ENCODE peak calls at places on chromosomes 16 and 17, in four cellular contexts. One of them, this sample, is unnamed.

GRCh38 chr17:50551433-50551815 is 4.5 kb downstream of the SPATA20 start:
- DNase-seq in GM12878: no peak
- DNase-seq in HepG2: no peak
- DNase-seq in K562: no peak
- DNase-seq in this sample: no peak

GRCh38 chr16:19294156-19294649 is 8.7 kb downstream of the CLEC19A start:
- DNase-seq in GM12878: peak; percentile 84
- DNase-seq in K562: no peak
- DNase-seq in HepG2: no peak
- DNase-seq in this sample: no peak

GRCh38 chr17:50429793-50430192 is 3.8 kb downstream of the ACSF2 start:
- DNase-seq in HepG2: no peak
- DNase-seq in GM12878: no peak
- DNase-seq in K562: no peak
- DNase-seq in this sample: no peak

GRCh38 chr17:63547083-63547523 is 3.2 kb upstream of the DCAF7 start:
- DNase-seq in HepG2: no peak
- DNase-seq in K562: no peak
- DNase-seq in GM12878: no peak
- DNase-seq in this sample: no peak

GRCh38 chr16:63447121-63447520 is 1410.9 kb upstream of the CDH8 start:
- DNase-seq in HepG2: no peak
- DNase-seq in GM12878: no peak
- DNase-seq in K562: no peak
- DNase-seq in this sample: no peak

GRCh38 chr16:2598723-2599122 is 60.9 kb downstream of the PDPK1 start:
- DNase-seq in HepG2: no peak
- DNase-seq in K562: no peak
- DNase-seq in GM12878: no peak
- DNase-seq in this sample: no peak

GRCh38 chr17:51427259-51428255 is 167.2 kb downstream of the UTP18 start:
- DNase-seq in K562: no peak
- DNase-seq in HepG2: no peak
- DNase-seq in GM12878: peak; percentile 26
- DNase-seq in this sample: no peak

GRCh38 chr17:31580331-31581021 is 189.0 kb downstream of the RAB11FIP4 start:
- DNase-seq in K562: no peak
- DNase-seq in GM12878: no peak
- DNase-seq in HepG2: no peak
- DNase-seq in this sample: no peak

GRCh38 chr17:50184057-50184456 is 17.4 kb downstream of the COL1A1 start:
- DNase-seq in HepG2: no peak
- DNase-seq in K562: peak; percentile 33
- DNase-seq in GM12878: no peak
- DNase-seq in this sample: no peak

GRCh38 chr17:67922503-67922902 is 73.8 kb downstream of the C17orf58 start:
- DNase-seq in K562: no peak
- DNase-seq in GM12878: no peak
- DNase-seq in HepG2: no peak
- DNase-seq in this sample: no peak

GRCh38 chr16:85248857-85249256 is 136.6 kb upstream of the CIBAR2 start:
- DNase-seq in GM12878: no peak
- DNase-seq in HepG2: no peak
- DNase-seq in K562: no peak
- DNase-seq in this sample: no peak

GRCh38 chr16:86044881-86045600 is 146.1 kb downstream of the IRF8 start:
- DNase-seq in HepG2: no peak
- DNase-seq in GM12878: no peak
- DNase-seq in K562: peak; percentile 26
- DNase-seq in this sample: no peak

GRCh38 chr17:51373489-51374194 is 113.3 kb downstream of the UTP18 start:
- DNase-seq in GM12878: no peak
- DNase-seq in HepG2: no peak
- DNase-seq in K562: no peak
- DNase-seq in this sample: no peak

GRCh38 chr17:44004077-44004760 is at the start of gene NAGS:
- DNase-seq in GM12878: no peak
- DNase-seq in K562: peak; percentile 63
- DNase-seq in HepG2: peak; percentile 67
- DNase-seq in this sample: peak; percentile 58

GRCh38 chr16:27287051-27287811 is 18.7 kb upstream of the NSMCE1 start:
- DNase-seq in GM12878: no peak
- DNase-seq in K562: no peak
- DNase-seq in HepG2: no peak
- DNase-seq in this sample: no peak

GRCh38 chr16:61210039-61210438 is 826.2 kb downstream of the CDH8 start:
- DNase-seq in HepG2: no peak
- DNase-seq in K562: no peak
- DNase-seq in GM12878: no peak
- DNase-seq in this sample: no peak

GRCh38 chr17:1880851-1881630 is 51.2 kb downstream of the RPA1 start:
- DNase-seq in HepG2: no peak
- DNase-seq in K562: no peak
- DNase-seq in GM12878: no peak
- DNase-seq in this sample: no peak

GRCh38 chr17:8745586-8746500 is 1.2 kb upstream of the CCDC42 start:
- DNase-seq in GM12878: peak; percentile 4
- DNase-seq in K562: peak; percentile 90
- DNase-seq in HepG2: peak; percentile 38
- DNase-seq in this sample: peak; percentile 76

GRCh38 chr16:73713817-73714495 is 582.7 kb upstream of the PSMD7 start:
- DNase-seq in K562: peak; percentile 42
- DNase-seq in HepG2: peak; percentile 42
- DNase-seq in GM12878: no peak
- DNase-seq in this sample: peak; percentile 69

GRCh38 chr16:57569306-57569946 is 27.0 kb downstream of the ADGRG5 start:
- DNase-seq in GM12878: no peak
- DNase-seq in K562: no peak
- DNase-seq in HepG2: no peak
- DNase-seq in this sample: no peak

GRCh38 chr17:27207073-27207511 is 86.8 kb upstream of the WSB1 start:
- DNase-seq in HepG2: no peak
- DNase-seq in K562: no peak
- DNase-seq in GM12878: no peak
- DNase-seq in this sample: no peak

GRCh38 chr17:7204828-7205461 is 14.7 kb downstream of the DLG4 start:
- DNase-seq in GM12878: peak; percentile 67
- DNase-seq in HepG2: no peak
- DNase-seq in K562: peak; percentile 95
- DNase-seq in this sample: peak; percentile 98

GRCh38 chr16:83215417-83216001 is 588.7 kb downstream of the CDH13 start:
- DNase-seq in HepG2: peak; percentile 21
- DNase-seq in GM12878: no peak
- DNase-seq in K562: peak; percentile 83
- DNase-seq in this sample: peak; percentile 93

GRCh38 chr17:58156839-58157803 is 8.9 kb downstream of the OR4D1 start:
- DNase-seq in HepG2: no peak
- DNase-seq in GM12878: no peak
- DNase-seq in K562: peak; percentile 33
- DNase-seq in this sample: peak; percentile 73

GRCh38 chr17:70080541-70081347 is 5.7 kb downstream of the KCNJ16 start:
- DNase-seq in HepG2: no peak
- DNase-seq in K562: no peak
- DNase-seq in GM12878: no peak
- DNase-seq in this sample: no peak

GRCh38 chr16:8493885-8494487 is 96.3 kb downstream of the TMEM114 start:
- DNase-seq in HepG2: no peak
- DNase-seq in GM12878: no peak
- DNase-seq in K562: no peak
- DNase-seq in this sample: no peak

GRCh38 chr16:13772782-13773181 is 147.2 kb upstream of the ERCC4 start:
- DNase-seq in K562: no peak
- DNase-seq in HepG2: no peak
- DNase-seq in GM12878: no peak
- DNase-seq in this sample: no peak

GRCh38 chr17:72525225-72525988 is 404.6 kb downstream of the SOX9 start:
- DNase-seq in GM12878: no peak
- DNase-seq in HepG2: peak; percentile 75
- DNase-seq in K562: no peak
- DNase-seq in this sample: no peak

GRCh38 chr16:89409161-89409711 is 81.1 kb downstream of the ANKRD11 start:
- DNase-seq in K562: no peak
- DNase-seq in HepG2: no peak
- DNase-seq in GM12878: no peak
- DNase-seq in this sample: no peak

GRCh38 chr17:42180922-42181850 is at the start of gene KCNH4:
- DNase-seq in GM12878: peak; percentile 58
- DNase-seq in HepG2: peak; percentile 39
- DNase-seq in K562: peak; percentile 98
- DNase-seq in this sample: peak; percentile 85

GRCh38 chr16:67447508-67448076 is 16.7 kb downstream of the HSD11B2 start:
- DNase-seq in K562: peak; percentile 76
- DNase-seq in HepG2: peak; percentile 49
- DNase-seq in GM12878: peak; percentile 15
- DNase-seq in this sample: peak; percentile 62

GRCh38 chr17:17300624-17301568 is 2.3 kb upstream of the NT5M start:
- DNase-seq in HepG2: no peak
- DNase-seq in GM12878: no peak
- DNase-seq in K562: no peak
- DNase-seq in this sample: peak; percentile 96

GRCh38 chr16:46859719-46860152 is 24.4 kb upstream of the GPT2 start:
- DNase-seq in GM12878: no peak
- DNase-seq in HepG2: peak; percentile 82
- DNase-seq in K562: peak; percentile 32
- DNase-seq in this sample: no peak

GRCh38 chr16:50565428-50565827 is 17.2 kb downstream of the NKD1 start:
- DNase-seq in GM12878: no peak
- DNase-seq in HepG2: no peak
- DNase-seq in K562: no peak
- DNase-seq in this sample: no peak
- TF ChIP-seq NR2C2 in GM12878: no peak
- TF ChIP-seq NR2C2 in HepG2: no peak
- TF ChIP-seq NR2C2 in K562: no peak
- TF ChIP-seq NR2C2 in this sample: no peak

DNA sequence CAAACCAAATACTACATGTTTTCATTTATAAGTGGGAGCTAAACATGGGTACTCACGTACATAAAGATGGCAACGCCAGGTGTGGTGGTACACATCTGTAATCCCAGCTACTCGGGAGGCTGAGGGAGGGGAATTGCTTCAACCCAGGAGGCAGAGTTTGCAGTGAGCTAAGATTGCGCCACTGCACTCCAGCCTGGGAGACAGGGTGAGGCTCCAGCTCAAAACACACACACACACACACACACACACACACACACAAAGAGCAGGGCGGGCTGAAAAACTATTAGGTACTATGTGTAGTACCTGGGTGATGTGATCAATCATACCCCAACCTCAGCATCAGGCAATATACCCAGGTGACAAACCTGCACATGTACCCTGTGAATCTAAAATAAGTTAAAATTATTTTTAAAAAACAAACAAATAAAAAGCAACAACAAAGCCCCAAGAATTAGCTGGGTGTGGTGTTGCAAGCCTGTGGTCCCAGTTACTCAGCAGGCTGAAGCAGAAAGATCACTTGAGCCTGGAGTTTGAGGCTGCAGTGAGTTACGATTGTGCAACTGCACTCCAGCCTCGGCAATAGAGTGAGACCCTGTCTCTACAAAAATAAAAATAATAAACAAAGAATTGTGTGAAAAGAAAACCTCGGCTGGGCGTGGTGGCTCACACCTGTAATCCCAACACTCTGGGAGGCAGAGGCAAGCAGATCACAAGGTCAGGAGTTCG is 11.9 kb upstream of the FAAP100 start:
- DNase-seq in GM12878: no peak
- DNase-seq in K562: no peak
- DNase-seq in HepG2: no peak
- DNase-seq in this sample: no peak
- TF ChIP-seq NR2C2 in GM12878: no peak
- TF ChIP-seq NR2C2 in K562: no peak
- TF ChIP-seq NR2C2 in HepG2: no peak
- TF ChIP-seq NR2C2 in this sample: no peak

GRCh38 chr17:77322534-77323412 is 182.0 kb downstream of the SEC14L1 start:
- DNase-seq in K562: peak; percentile 62
- DNase-seq in GM12878: no peak
- DNase-seq in HepG2: peak; percentile 85
- DNase-seq in this sample: peak; percentile 16
- TF ChIP-seq NR2C2 in K562: peak; percentile 77
- TF ChIP-seq NR2C2 in GM12878: no peak
- TF ChIP-seq NR2C2 in HepG2: no peak
- TF ChIP-seq NR2C2 in this sample: no peak

GRCh38 chr16:66135376-66135775 is 231.1 kb upstream of the CDH5 start:
- DNase-seq in GM12878: no peak
- DNase-seq in HepG2: no peak
- DNase-seq in K562: no peak
- DNase-seq in this sample: no peak
- TF ChIP-seq NR2C2 in GM12878: no peak
- TF ChIP-seq NR2C2 in HepG2: no peak
- TF ChIP-seq NR2C2 in K562: no peak
- TF ChIP-seq NR2C2 in this sample: no peak

DNA sequence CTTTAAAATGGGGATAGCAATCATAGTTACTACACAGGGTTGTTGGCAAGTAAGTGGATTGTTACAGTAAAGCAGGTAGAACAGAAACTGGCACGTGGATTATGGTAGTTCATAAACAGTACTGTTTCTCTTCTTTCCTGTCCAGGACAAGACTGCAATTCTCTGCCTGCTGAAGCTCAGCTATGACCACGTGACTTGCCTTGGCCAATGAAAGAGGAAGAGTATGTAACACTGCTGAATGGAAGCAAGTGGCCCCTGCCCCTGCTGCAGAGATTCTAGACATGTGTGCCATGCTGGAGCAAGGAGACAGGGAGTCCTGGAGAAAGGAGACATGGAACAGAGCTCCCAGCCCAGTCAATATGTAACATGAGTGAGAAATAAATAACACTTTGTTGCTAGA is 66.6 kb upstream of the TOX3 start:
- DNase-seq in GM12878: no peak
- DNase-seq in HepG2: no peak
- DNase-seq in K562: no peak
- DNase-seq in this sample: no peak
- TF ChIP-seq NR2C2 in GM12878: no peak
- TF ChIP-seq NR2C2 in HepG2: no peak
- TF ChIP-seq NR2C2 in K562: no peak
- TF ChIP-seq NR2C2 in this sample: no peak

DNA sequence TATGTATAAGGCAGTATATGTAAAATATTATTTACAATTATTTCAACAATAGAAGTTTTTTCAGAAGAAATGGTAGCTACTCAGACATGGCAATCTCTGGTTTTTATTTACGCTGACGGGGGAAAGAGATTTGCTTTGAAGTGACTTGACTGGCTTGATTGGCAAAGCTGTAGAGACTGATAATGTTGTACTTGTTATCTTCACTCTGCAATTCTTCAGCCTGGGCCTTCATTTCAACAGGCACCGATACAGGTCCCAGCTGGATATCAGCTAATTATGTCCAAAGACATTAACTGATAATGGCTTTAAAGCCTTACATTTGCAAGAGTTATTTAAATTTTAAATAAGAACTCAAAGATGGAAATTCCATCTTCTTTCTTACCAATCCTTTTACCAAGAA is 151.4 kb upstream of the HS3ST3A1 start:
- DNase-seq in GM12878: no peak
- DNase-seq in K562: no peak
- DNase-seq in HepG2: no peak
- DNase-seq in this sample: no peak
- TF ChIP-seq NR2C2 in GM12878: no peak
- TF ChIP-seq NR2C2 in K562: no peak
- TF ChIP-seq NR2C2 in HepG2: no peak
- TF ChIP-seq NR2C2 in this sample: no peak